ENCODE peak calls at places on chromosomes 6 and 20, in four cellular contexts. One of them, this sample, is unnamed.

GRCh38 chr6:42075159-42075838 is 25.0 kb downstream of the TAF8 start:
- DNase-seq in H9: peak
- DNase-seq in H1: peak
- DNase-seq in IMR-90: peak
- DNase-seq in this sample: peak

GRCh38 chr6:82025271-82025670 is 222.3 kb downstream of the IBTK start:
- DNase-seq in H1: no peak
- DNase-seq in H9: no peak
- DNase-seq in IMR-90: peak
- DNase-seq in this sample: no peak

GRCh38 chr20:34062651-34063482 is 49.2 kb downstream of the EIF2S2 start:
- DNase-seq in H9: no peak
- DNase-seq in H1: no peak
- DNase-seq in IMR-90: peak
- DNase-seq in this sample: peak

GRCh38 chr6:55694148-55694547 is 115.2 kb upstream of the HMGCLL1 start:
- DNase-seq in H9: peak
- DNase-seq in IMR-90: peak
- DNase-seq in H1: peak
- DNase-seq in this sample: peak

GRCh38 chr20:41616228-41616627 is 1.9 kb downstream of the CHD6 start:
- DNase-seq in IMR-90: peak
- DNase-seq in H9: no peak
- DNase-seq in H1: no peak
- DNase-seq in this sample: no peak

GRCh38 chr6:166507380-166507779 is 79.1 kb downstream of the RAMACL start:
- DNase-seq in IMR-90: no peak
- DNase-seq in H1: no peak
- DNase-seq in H9: no peak
- DNase-seq in this sample: no peak

GRCh38 chr6:14910692-14911547 is 334.9 kb upstream of the JARID2 start:
- DNase-seq in H1: no peak
- DNase-seq in H9: no peak
- DNase-seq in IMR-90: peak
- DNase-seq in this sample: no peak

GRCh38 chr20:15889073-15889923 is 684.0 kb downstream of the KIF16B start:
- DNase-seq in H1: no peak
- DNase-seq in IMR-90: no peak
- DNase-seq in H9: no peak
- DNase-seq in this sample: peak

GRCh38 chr20:61976650-61977332 is 88.9 kb downstream of the TAF4 start:
- DNase-seq in IMR-90: no peak
- DNase-seq in H9: no peak
- DNase-seq in H1: no peak
- DNase-seq in this sample: no peak

GRCh38 chr6:57198926-57199636 is 23.0 kb downstream of the RAB23 start:
- DNase-seq in H1: no peak
- DNase-seq in IMR-90: peak
- DNase-seq in H9: peak
- DNase-seq in this sample: peak

GRCh38 chr6:27605401-27606342 is 132.8 kb upstream of the ZNF184 start:
- DNase-seq in H1: peak
- DNase-seq in IMR-90: peak
- DNase-seq in H9: peak
- DNase-seq in this sample: peak

GRCh38 chr6:45479834-45480696 is 102.3 kb upstream of the SUPT3H start:
- DNase-seq in H9: no peak
- DNase-seq in IMR-90: peak
- DNase-seq in H1: no peak
- DNase-seq in this sample: no peak

GRCh38 chr6:44466955-44467354 is 79.4 kb downstream of the CDC5L start:
- DNase-seq in H1: peak
- DNase-seq in IMR-90: no peak
- DNase-seq in H9: no peak
- DNase-seq in this sample: no peak

GRCh38 chr6:163793584-163793983 is 379.1 kb downstream of the QKI start:
- DNase-seq in H1: no peak
- DNase-seq in H9: no peak
- DNase-seq in IMR-90: peak
- DNase-seq in this sample: peak

GRCh38 chr6:83883240-83883639 is 23.8 kb downstream of the CYB5R4 start:
- DNase-seq in H1: no peak
- DNase-seq in IMR-90: no peak
- DNase-seq in H9: no peak
- DNase-seq in this sample: no peak

GRCh38 chr20:32797160-32797468 is 22.6 kb upstream of the MAPRE1 start:
- DNase-seq in H1: no peak
- DNase-seq in IMR-90: peak
- DNase-seq in H9: no peak
- DNase-seq in this sample: no peak

GRCh38 chr6:127186889-127187288 is 68.4 kb downstream of the RSPO3 start:
- DNase-seq in H9: peak
- DNase-seq in IMR-90: no peak
- DNase-seq in H1: peak
- DNase-seq in this sample: peak

GRCh38 chr6:50610562-50610961 is 102.8 kb upstream of the TFAP2D start:
- DNase-seq in H1: no peak
- DNase-seq in IMR-90: no peak
- DNase-seq in H9: no peak
- DNase-seq in this sample: no peak

GRCh38 chr20:49460916-49461315 is 21.6 kb downstream of the KCNB1 start:
- DNase-seq in IMR-90: no peak
- DNase-seq in H9: no peak
- DNase-seq in H1: no peak
- DNase-seq in this sample: no peak

GRCh38 chr6:167799033-167799933 is 27.4 kb upstream of the AFDN start:
- DNase-seq in H9: no peak
- DNase-seq in H1: peak
- DNase-seq in IMR-90: no peak
- DNase-seq in this sample: peak

GRCh38 chr20:48621256-48622078 is 206.3 kb downstream of the PREX1 start:
- DNase-seq in H9: no peak
- DNase-seq in IMR-90: peak
- DNase-seq in H1: no peak
- DNase-seq in this sample: no peak

GRCh38 chr6:23180504-23181293 is 611.3 kb downstream of the HDGFL1 start:
- DNase-seq in H1: no peak
- DNase-seq in H9: no peak
- DNase-seq in IMR-90: peak
- DNase-seq in this sample: peak

GRCh38 chr20:4180355-4180754 is 165.0 kb upstream of the RNF24 start:
- DNase-seq in H1: no peak
- DNase-seq in IMR-90: no peak
- DNase-seq in H9: no peak
- DNase-seq in this sample: no peak

GRCh38 chr6:163667372-163668060 is 253.0 kb downstream of the QKI start:
- DNase-seq in IMR-90: peak
- DNase-seq in H9: no peak
- DNase-seq in H1: peak
- DNase-seq in this sample: no peak

GRCh38 chr6:373031-373430 is 18.5 kb upstream of the IRF4 start:
- DNase-seq in H1: no peak
- DNase-seq in H9: no peak
- DNase-seq in IMR-90: no peak
- DNase-seq in this sample: no peak

GRCh38 chr6:7155871-7156579 is 48.3 kb downstream of the RREB1 start:
- DNase-seq in H1: no peak
- DNase-seq in IMR-90: no peak
- DNase-seq in H9: no peak
- DNase-seq in this sample: no peak

GRCh38 chr6:35562060-35562459 is 49.4 kb upstream of the TULP1 start:
- DNase-seq in H1: no peak
- DNase-seq in IMR-90: peak
- DNase-seq in H9: no peak
- DNase-seq in this sample: no peak

GRCh38 chr6:39665871-39666270 is 59.3 kb downstream of the KIF6 start:
- DNase-seq in H1: no peak
- DNase-seq in H9: no peak
- DNase-seq in IMR-90: peak
- DNase-seq in this sample: no peak

GRCh38 chr6:31752739-31753319 is 9.6 kb upstream of the SAPCD1 start:
- DNase-seq in IMR-90: peak
- DNase-seq in H1: no peak
- DNase-seq in H9: no peak
- DNase-seq in this sample: no peak

GRCh38 chr6:91298543-91299145 is 711.8 kb upstream of the MAP3K7 start:
- DNase-seq in H9: no peak
- DNase-seq in IMR-90: no peak
- DNase-seq in H1: no peak
- DNase-seq in this sample: peak

GRCh38 chr6:131764350-131764749 is 43.5 kb upstream of the ENPP1 start:
- DNase-seq in H1: no peak
- DNase-seq in H9: no peak
- DNase-seq in IMR-90: peak
- DNase-seq in this sample: no peak
- H3K9ac ChIP-seq in H1: no peak
- H3K9ac ChIP-seq in H9: no peak
- H3K9ac ChIP-seq in IMR-90: no peak
- H3K9ac ChIP-seq in this sample: no peak

GRCh38 chr20:43188861-43189613 is 669 bp downstream of the PTPRT start:
- DNase-seq in H9: peak
- DNase-seq in IMR-90: no peak
- DNase-seq in H1: peak
- DNase-seq in this sample: peak
- H3K4me2 ChIP-seq in H9: peak
- H3K4me2 ChIP-seq in IMR-90: no peak
- H3K4me2 ChIP-seq in H1: peak
- H3K4me2 ChIP-seq in this sample: peak

GRCh38 chr6:21352131-21352530 is 241.4 kb upstream of the SOX4 start:
- DNase-seq in H1: no peak
- DNase-seq in IMR-90: no peak
- DNase-seq in H9: no peak
- DNase-seq in this sample: no peak
- H4K5ac ChIP-seq in H1: no peak
- H4K5ac ChIP-seq in IMR-90: no peak
- H4K5ac ChIP-seq in H9: no peak
- H4K5ac ChIP-seq in this sample: no peak

GRCh38 chr6:5846889-5847288 is 159.8 kb downstream of the NRN1 start:
- DNase-seq in H1: no peak
- DNase-seq in H9: no peak
- DNase-seq in IMR-90: no peak
- DNase-seq in this sample: no peak

GRCh38 chr6:5850848-5851255 is 155.9 kb downstream of the NRN1 start:
- DNase-seq in IMR-90: no peak
- DNase-seq in H1: no peak
- DNase-seq in H9: peak
- DNase-seq in this sample: peak

GRCh38 chr6:5855787-5856186 is 150.9 kb downstream of the NRN1 start:
- DNase-seq in H1: no peak
- DNase-seq in H9: no peak
- DNase-seq in IMR-90: no peak
- DNase-seq in this sample: no peak

GRCh38 chr6:5854900-5855299 is 151.8 kb downstream of the NRN1 start:
- DNase-seq in H9: no peak
- DNase-seq in H1: no peak
- DNase-seq in IMR-90: no peak
- DNase-seq in this sample: peak

DNA sequence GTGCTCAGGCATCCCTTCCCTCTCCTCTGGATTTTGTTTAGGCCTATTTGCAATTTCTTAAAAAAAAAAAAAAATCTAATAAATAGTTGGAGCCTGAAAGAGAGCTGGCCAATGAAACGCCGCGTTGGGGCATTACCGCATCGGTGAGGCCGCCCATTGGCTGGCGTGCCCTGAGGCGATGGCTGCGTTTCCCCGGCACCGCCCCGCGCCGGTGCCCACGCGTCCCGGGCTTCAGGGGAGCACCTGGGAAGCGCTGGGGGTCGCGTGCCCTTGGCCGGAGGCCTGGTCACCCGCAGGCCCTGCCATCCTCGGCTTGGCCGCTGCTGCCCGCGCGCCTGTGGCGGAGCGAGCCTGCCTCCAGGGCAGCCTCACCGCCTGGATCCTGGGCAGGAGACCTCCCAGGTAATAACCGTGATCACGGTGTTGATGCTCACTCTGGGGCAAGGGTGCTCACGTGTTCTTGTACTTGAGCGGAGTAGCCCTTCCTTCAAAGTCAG is 155.4 kb downstream of the NRN1 start:
- DNase-seq in IMR-90: no peak
- DNase-seq in H1: peak
- DNase-seq in H9: peak
- DNase-seq in this sample: peak
- H3K9ac ChIP-seq in IMR-90: no peak
- H3K9ac ChIP-seq in H1: no peak
- H3K9ac ChIP-seq in H9: peak
- H3K9ac ChIP-seq in this sample: peak

DNA sequence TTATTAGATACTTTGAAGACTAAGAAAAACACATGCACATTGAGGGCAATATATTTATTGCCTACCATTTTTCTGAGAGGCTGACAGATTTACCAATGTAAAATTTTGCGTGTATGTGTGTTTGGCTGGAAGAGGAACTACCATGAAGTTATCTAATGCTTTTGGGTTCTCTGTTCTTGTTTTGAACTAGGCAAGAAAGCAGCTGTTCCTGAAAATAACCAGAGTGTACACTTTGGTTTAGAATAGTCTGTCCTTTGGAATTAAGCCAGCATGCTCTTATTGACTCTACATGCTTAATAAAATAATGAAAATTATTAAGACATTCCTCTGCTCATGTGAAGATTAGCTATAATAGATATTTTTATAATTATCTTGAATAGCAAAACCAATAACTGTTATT is 129.2 kb downstream of the MYB start:
- DNase-seq in H1: no peak
- DNase-seq in H9: no peak
- DNase-seq in IMR-90: no peak
- DNase-seq in this sample: no peak
- H3K4me2 ChIP-seq in H1: no peak
- H3K4me2 ChIP-seq in H9: no peak
- H3K4me2 ChIP-seq in IMR-90: no peak
- H3K4me2 ChIP-seq in this sample: no peak

GRCh38 chr6:136958168-136958567 is 36.1 kb downstream of the SLC35D3 start:
- DNase-seq in H9: peak
- DNase-seq in IMR-90: no peak
- DNase-seq in H1: no peak
- DNase-seq in this sample: no peak
- H4K5ac ChIP-seq in H9: no peak
- H4K5ac ChIP-seq in IMR-90: no peak
- H4K5ac ChIP-seq in H1: no peak
- H4K5ac ChIP-seq in this sample: no peak

This sample was measured in mesendoderm.